ENCODE peak calls at places on chromosomes 16 and 17, in five cellular contexts. One of them, this sample, is unnamed.

GRCh38 chr17:39648876-39649430 is 12.0 kb downstream of the STARD3 start:
- DNase-seq in body of pancreas: no peak
- DNase-seq in esophagus squamous epithelium: no peak
- DNase-seq in Peyer's patch: no peak
- DNase-seq in uterus: no peak
- DNase-seq in this sample: no peak

GRCh38 chr16:49652441-49653175 is 203.3 kb downstream of the ZNF423 start:
- DNase-seq in Peyer's patch: no peak
- DNase-seq in esophagus squamous epithelium: no peak
- DNase-seq in body of pancreas: no peak
- DNase-seq in uterus: peak; percentile 86
- DNase-seq in this sample: no peak

GRCh38 chr17:12619444-12620199 is 46.1 kb upstream of the MYOCD start:
- DNase-seq in Peyer's patch: no peak
- DNase-seq in body of pancreas: no peak
- DNase-seq in uterus: peak; percentile 83
- DNase-seq in esophagus squamous epithelium: no peak
- DNase-seq in this sample: no peak

GRCh38 chr16:65769055-65769465 is 597.4 kb upstream of the CDH5 start:
- DNase-seq in body of pancreas: no peak
- DNase-seq in Peyer's patch: no peak
- DNase-seq in esophagus squamous epithelium: no peak
- DNase-seq in uterus: no peak
- DNase-seq in this sample: no peak

GRCh38 chr16:85903576-85903975 is 4.6 kb downstream of the IRF8 start:
- DNase-seq in esophagus squamous epithelium: no peak
- DNase-seq in body of pancreas: no peak
- DNase-seq in Peyer's patch: peak; percentile 88
- DNase-seq in uterus: no peak
- DNase-seq in this sample: no peak

GRCh38 chr16:24013733-24014645 is 178.2 kb downstream of the PRKCB start:
- DNase-seq in esophagus squamous epithelium: peak; percentile 33
- DNase-seq in Peyer's patch: peak; percentile 91
- DNase-seq in body of pancreas: no peak
- DNase-seq in uterus: no peak
- DNase-seq in this sample: no peak

GRCh38 chr16:60945225-60945624 is 1091.0 kb downstream of the CDH8 start:
- DNase-seq in Peyer's patch: no peak
- DNase-seq in esophagus squamous epithelium: no peak
- DNase-seq in uterus: no peak
- DNase-seq in body of pancreas: no peak
- DNase-seq in this sample: no peak

GRCh38 chr16:88334517-88335149 is 48.1 kb upstream of the ZNF469 start:
- DNase-seq in esophagus squamous epithelium: no peak
- DNase-seq in body of pancreas: no peak
- DNase-seq in Peyer's patch: no peak
- DNase-seq in uterus: no peak
- DNase-seq in this sample: no peak

GRCh38 chr17:8789743-8790142 is 9.4 kb downstream of the MFSD6L start:
- DNase-seq in body of pancreas: no peak
- DNase-seq in Peyer's patch: no peak
- DNase-seq in uterus: no peak
- DNase-seq in esophagus squamous epithelium: no peak
- DNase-seq in this sample: no peak

GRCh38 chr17:40564195-40564882 is 933 bp downstream of the CCR7 start:
- DNase-seq in Peyer's patch: peak; percentile 47
- DNase-seq in esophagus squamous epithelium: no peak
- DNase-seq in uterus: no peak
- DNase-seq in body of pancreas: no peak
- DNase-seq in this sample: no peak

GRCh38 chr16:10509534-10510025 is 70.8 kb downstream of the EMP2 start:
- DNase-seq in esophagus squamous epithelium: no peak
- DNase-seq in Peyer's patch: peak; percentile 78
- DNase-seq in uterus: peak; percentile 49
- DNase-seq in body of pancreas: peak; percentile 80
- DNase-seq in this sample: peak; percentile 52

GRCh38 chr16:69662901-69663300 is 63.5 kb downstream of the NQO1 start:
- DNase-seq in esophagus squamous epithelium: no peak
- DNase-seq in uterus: no peak
- DNase-seq in Peyer's patch: no peak
- DNase-seq in body of pancreas: no peak
- DNase-seq in this sample: no peak

GRCh38 chr17:61196302-61196704 is 203.3 kb upstream of the TBX2 start:
- DNase-seq in body of pancreas: no peak
- DNase-seq in esophagus squamous epithelium: no peak
- DNase-seq in uterus: no peak
- DNase-seq in Peyer's patch: no peak
- DNase-seq in this sample: peak; percentile 45

GRCh38 chr16:24930440-24930839 is 84.7 kb downstream of the SLC5A11 start:
- DNase-seq in esophagus squamous epithelium: no peak
- DNase-seq in Peyer's patch: peak; percentile 1
- DNase-seq in uterus: no peak
- DNase-seq in body of pancreas: no peak
- DNase-seq in this sample: no peak

GRCh38 chr16:12155235-12155634 is 178.7 kb downstream of the SNX29 start:
- DNase-seq in body of pancreas: no peak
- DNase-seq in uterus: no peak
- DNase-seq in Peyer's patch: no peak
- DNase-seq in esophagus squamous epithelium: no peak
- DNase-seq in this sample: no peak

GRCh38 chr17:73710095-73710592 is 65.9 kb upstream of the SDK2 start:
- DNase-seq in Peyer's patch: peak; percentile 76
- DNase-seq in uterus: peak; percentile 20
- DNase-seq in body of pancreas: peak; percentile 53
- DNase-seq in esophagus squamous epithelium: no peak
- DNase-seq in this sample: no peak

GRCh38 chr17:19370493-19370960 is 7.8 kb upstream of the MAPK7 start:
- DNase-seq in esophagus squamous epithelium: no peak
- DNase-seq in Peyer's patch: peak; percentile 72
- DNase-seq in uterus: no peak
- DNase-seq in body of pancreas: peak; percentile 26
- DNase-seq in this sample: no peak

GRCh38 chr16:2048116-2048543 is 345 bp downstream of the TSC2 start:
- DNase-seq in uterus: no peak
- DNase-seq in body of pancreas: no peak
- DNase-seq in esophagus squamous epithelium: no peak
- DNase-seq in Peyer's patch: peak; percentile 58
- DNase-seq in this sample: no peak

GRCh38 chr16:66135376-66135775 is 231.1 kb upstream of the CDH5 start:
- DNase-seq in uterus: peak; percentile 33
- DNase-seq in esophagus squamous epithelium: no peak
- DNase-seq in body of pancreas: peak; percentile 19
- DNase-seq in Peyer's patch: peak; percentile 49
- DNase-seq in this sample: no peak

GRCh38 chr17:39208136-39208535 is 8.1 kb downstream of the RPL19 start:
- DNase-seq in Peyer's patch: no peak
- DNase-seq in uterus: no peak
- DNase-seq in esophagus squamous epithelium: no peak
- DNase-seq in body of pancreas: no peak
- DNase-seq in this sample: no peak

GRCh38 chr17:41617698-41618097 is 5.1 kb upstream of the KRT16 start:
- DNase-seq in esophagus squamous epithelium: no peak
- DNase-seq in Peyer's patch: no peak
- DNase-seq in body of pancreas: no peak
- DNase-seq in uterus: no peak
- DNase-seq in this sample: no peak

GRCh38 chr17:17416007-17416399 is 60.8 kb upstream of the MED9 start:
- DNase-seq in esophagus squamous epithelium: no peak
- DNase-seq in uterus: no peak
- DNase-seq in body of pancreas: no peak
- DNase-seq in Peyer's patch: no peak
- DNase-seq in this sample: no peak

DNA sequence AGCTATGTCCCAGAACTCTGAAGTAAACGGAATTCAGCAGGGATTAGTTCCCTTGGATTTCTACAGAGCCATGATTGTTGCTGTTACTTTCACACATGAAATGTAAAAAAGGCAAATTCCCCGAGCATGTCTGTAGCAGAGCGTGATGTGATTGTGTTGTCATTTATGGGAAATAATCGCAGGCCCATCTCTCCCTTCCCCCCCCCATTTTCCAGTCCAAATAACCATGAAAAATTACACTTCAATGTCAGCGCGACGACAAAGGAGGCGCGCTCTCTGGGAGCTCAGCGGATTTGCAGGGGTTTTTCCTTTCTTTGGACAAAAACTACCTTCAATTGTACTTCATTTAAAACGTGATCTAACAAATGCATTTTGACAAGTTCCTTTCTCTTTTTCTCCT is 208.9 kb downstream of the ZFHX3 start:
- DNase-seq in uterus: no peak
- DNase-seq in Peyer's patch: no peak
- DNase-seq in esophagus squamous epithelium: no peak
- DNase-seq in body of pancreas: no peak
- DNase-seq in this sample: no peak
- H3K4me3 ChIP-seq in uterus: no peak overlapping the region
- H3K4me3 ChIP-seq in Peyer's patch: no peak overlapping the region
- H3K4me3 ChIP-seq in esophagus squamous epithelium: no peak overlapping the region
- H3K4me3 ChIP-seq in body of pancreas: no peak overlapping the region
- H3K4me3 ChIP-seq in this sample: no peak overlapping the region

GRCh38 chr17:34447406-34447805 is 84.4 kb upstream of the CCL1 start:
- DNase-seq in esophagus squamous epithelium: no peak
- DNase-seq in Peyer's patch: no peak
- DNase-seq in body of pancreas: peak; percentile 70
- DNase-seq in uterus: no peak
- DNase-seq in this sample: no peak

GRCh38 chr17:34445145-34445544 is 82.1 kb upstream of the CCL1 start:
- DNase-seq in uterus: no peak
- DNase-seq in esophagus squamous epithelium: no peak
- DNase-seq in body of pancreas: no peak
- DNase-seq in Peyer's patch: no peak
- DNase-seq in this sample: no peak

GRCh38 chr17:34442387-34443111 is 79.5 kb upstream of the CCL1 start:
- DNase-seq in body of pancreas: no peak
- DNase-seq in Peyer's patch: no peak
- DNase-seq in uterus: no peak
- DNase-seq in esophagus squamous epithelium: no peak
- DNase-seq in this sample: no peak

DNA sequence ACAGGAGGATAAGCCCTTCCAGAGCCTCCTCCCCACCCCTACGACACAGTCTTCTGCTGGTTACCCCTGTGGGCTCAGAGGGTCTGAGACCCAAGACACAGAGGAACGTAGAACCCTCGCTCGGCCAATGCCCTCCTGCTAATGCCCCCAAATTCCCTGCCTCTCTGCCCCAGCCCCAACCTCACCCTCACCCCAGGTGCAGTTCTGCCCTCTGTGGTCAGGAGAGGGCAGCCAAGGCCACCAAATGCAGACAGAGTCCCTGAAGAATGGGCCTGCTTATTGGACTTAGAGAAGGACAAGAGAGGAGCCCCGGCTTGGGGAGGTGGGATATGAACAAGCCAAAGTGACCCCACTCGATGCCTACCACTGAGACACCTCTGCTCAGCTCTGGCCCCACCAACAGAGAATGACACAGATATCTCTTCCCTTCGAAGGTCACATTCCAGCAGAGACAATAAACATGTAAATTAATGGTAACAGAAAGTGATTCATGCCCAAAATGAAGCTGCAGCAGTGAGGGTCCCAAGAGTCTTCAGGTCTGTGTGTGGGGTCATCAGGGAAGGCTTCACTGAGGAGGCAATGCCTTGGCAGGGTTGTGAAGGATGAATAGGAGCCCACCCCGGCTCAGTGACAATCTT is 80.9 kb upstream of the CCL1 start:
- DNase-seq in Peyer's patch: no peak
- DNase-seq in uterus: no peak
- DNase-seq in body of pancreas: no peak
- DNase-seq in esophagus squamous epithelium: no peak
- DNase-seq in this sample: no peak
- TF ChIP-seq CTCF in Peyer's patch: no peak
- TF ChIP-seq CTCF in uterus: peak; percentile 11
- TF ChIP-seq CTCF in body of pancreas: no peak
- TF ChIP-seq CTCF in esophagus squamous epithelium: no peak
- TF ChIP-seq CTCF in this sample: no peak

GRCh38 chr17:68378202-68379149 is 78.8 kb downstream of the WIPI1 start:
- DNase-seq in body of pancreas: peak; percentile 91
- DNase-seq in esophagus squamous epithelium: peak; percentile 35
- DNase-seq in Peyer's patch: peak; percentile 88
- DNase-seq in uterus: peak; percentile 98
- DNase-seq in this sample: peak; percentile 75
- H3K4me3 ChIP-seq in body of pancreas: no peak overlapping the region
- H3K4me3 ChIP-seq in esophagus squamous epithelium: peak overlapping the region; percentile 48
- H3K4me3 ChIP-seq in Peyer's patch: no peak overlapping the region
- H3K4me3 ChIP-seq in uterus: no peak overlapping the region
- H3K4me3 ChIP-seq in this sample: peak overlapping the region; percentile 0

GRCh38 chr17:33288954-33289353 is 4.1 kb downstream of the ASIC2 start:
- DNase-seq in uterus: no peak
- DNase-seq in body of pancreas: no peak
- DNase-seq in Peyer's patch: no peak
- DNase-seq in esophagus squamous epithelium: no peak
- DNase-seq in this sample: no peak
- TF ChIP-seq CTCF in uterus: no peak
- TF ChIP-seq CTCF in body of pancreas: no peak
- TF ChIP-seq CTCF in Peyer's patch: no peak
- TF ChIP-seq CTCF in esophagus squamous epithelium: no peak
- TF ChIP-seq CTCF in this sample: no peak